ENCODE peak calls at places on chromosome 11, in ten cellular contexts. One of them, this sample, is unnamed.

GRCh38 chr11:70491696-70492472 is 93.6 kb downstream of the CTTN start:
- DNase-seq in hypothalamus: no peak
- DNase-seq in Ammon's horn: no peak
- DNase-seq in NCI-H2081 treated with DMSO at 0.1 percent for 48 hours: no peak
- DNase-seq in AG10803: no peak
- DNase-seq in endothelial cell: no peak
- DNase-seq in ACHN: no peak
- DNase-seq in fibroblast of the aortic adventitia: no peak
- DNase-seq in adrenal gland: no peak
- DNase-seq in KG1: no peak
- DNase-seq in this sample: no peak

GRCh38 chr11:102312656-102313055 is 4.6 kb upstream of the BIRC3 start:
- DNase-seq in hypothalamus: no peak
- DNase-seq in Ammon's horn: no peak
- DNase-seq in NCI-H2081 treated with DMSO at 0.1 percent for 48 hours: no peak
- DNase-seq in AG10803: peak
- DNase-seq in endothelial cell: no peak
- DNase-seq in ACHN: peak
- DNase-seq in fibroblast of the aortic adventitia: peak
- DNase-seq in adrenal gland: no peak
- DNase-seq in KG1: no peak
- DNase-seq in this sample: peak

GRCh38 chr11:45165386-45165785 is 18.9 kb downstream of the PRDM11 start:
- DNase-seq in hypothalamus: no peak
- DNase-seq in Ammon's horn: no peak
- DNase-seq in NCI-H2081 treated with DMSO at 0.1 percent for 48 hours: no peak
- DNase-seq in AG10803: no peak
- DNase-seq in endothelial cell: no peak
- DNase-seq in ACHN: no peak
- DNase-seq in fibroblast of the aortic adventitia: no peak
- DNase-seq in adrenal gland: no peak
- DNase-seq in KG1: no peak
- DNase-seq in this sample: no peak

GRCh38 chr11:61709572-61709971 is 29.4 kb downstream of the DAGLA start:
- DNase-seq in hypothalamus: no peak
- DNase-seq in Ammon's horn: no peak
- DNase-seq in NCI-H2081 treated with DMSO at 0.1 percent for 48 hours: no peak
- DNase-seq in AG10803: no peak
- DNase-seq in endothelial cell: no peak
- DNase-seq in ACHN: no peak
- DNase-seq in fibroblast of the aortic adventitia: no peak
- DNase-seq in adrenal gland: no peak
- DNase-seq in KG1: no peak
- DNase-seq in this sample: no peak

GRCh38 chr11:45650166-45651095 is 15.0 kb downstream of the CHST1 start:
- DNase-seq in hypothalamus: no peak
- DNase-seq in Ammon's horn: no peak
- DNase-seq in NCI-H2081 treated with DMSO at 0.1 percent for 48 hours: no peak
- DNase-seq in AG10803: no peak
- DNase-seq in endothelial cell: peak
- DNase-seq in ACHN: no peak
- DNase-seq in fibroblast of the aortic adventitia: no peak
- DNase-seq in adrenal gland: no peak
- DNase-seq in KG1: no peak
- DNase-seq in this sample: no peak

GRCh38 chr11:129732926-129733325 is 82.7 kb upstream of the TMEM45B start:
- DNase-seq in hypothalamus: no peak
- DNase-seq in Ammon's horn: no peak
- DNase-seq in NCI-H2081 treated with DMSO at 0.1 percent for 48 hours: no peak
- DNase-seq in AG10803: no peak
- DNase-seq in endothelial cell: no peak
- DNase-seq in ACHN: no peak
- DNase-seq in fibroblast of the aortic adventitia: no peak
- DNase-seq in adrenal gland: no peak
- DNase-seq in KG1: no peak
- DNase-seq in this sample: no peak

GRCh38 chr11:77351281-77351905 is 49.9 kb upstream of the GDPD4 start:
- DNase-seq in hypothalamus: no peak
- DNase-seq in Ammon's horn: no peak
- DNase-seq in NCI-H2081 treated with DMSO at 0.1 percent for 48 hours: no peak
- DNase-seq in AG10803: peak
- DNase-seq in endothelial cell: no peak
- DNase-seq in ACHN: no peak
- DNase-seq in fibroblast of the aortic adventitia: peak
- DNase-seq in adrenal gland: no peak
- DNase-seq in KG1: no peak
- DNase-seq in this sample: no peak

GRCh38 chr11:48028909-48029685 is 48.7 kb downstream of the PTPRJ start:
- DNase-seq in hypothalamus: no peak
- DNase-seq in Ammon's horn: peak
- DNase-seq in NCI-H2081 treated with DMSO at 0.1 percent for 48 hours: no peak
- DNase-seq in AG10803: no peak
- DNase-seq in endothelial cell: no peak
- DNase-seq in ACHN: no peak
- DNase-seq in fibroblast of the aortic adventitia: peak
- DNase-seq in adrenal gland: no peak
- DNase-seq in KG1: no peak
- DNase-seq in this sample: no peak

GRCh38 chr11:103842795-103843194 is 193.6 kb upstream of the DDI1 start:
- DNase-seq in hypothalamus: no peak
- DNase-seq in Ammon's horn: no peak
- DNase-seq in NCI-H2081 treated with DMSO at 0.1 percent for 48 hours: no peak
- DNase-seq in AG10803: peak
- DNase-seq in endothelial cell: no peak
- DNase-seq in ACHN: no peak
- DNase-seq in fibroblast of the aortic adventitia: peak
- DNase-seq in adrenal gland: no peak
- DNase-seq in KG1: no peak
- DNase-seq in this sample: no peak

GRCh38 chr11:4979021-4979420 is 15.6 kb upstream of the OR51L1 start:
- DNase-seq in hypothalamus: no peak
- DNase-seq in Ammon's horn: no peak
- DNase-seq in NCI-H2081 treated with DMSO at 0.1 percent for 48 hours: no peak
- DNase-seq in AG10803: no peak
- DNase-seq in endothelial cell: no peak
- DNase-seq in ACHN: no peak
- DNase-seq in fibroblast of the aortic adventitia: no peak
- DNase-seq in adrenal gland: no peak
- DNase-seq in KG1: no peak
- DNase-seq in this sample: no peak

GRCh38 chr11:13343931-13344717 is 66.5 kb downstream of the BMAL1 start:
- DNase-seq in hypothalamus: no peak
- DNase-seq in Ammon's horn: peak
- DNase-seq in NCI-H2081 treated with DMSO at 0.1 percent for 48 hours: no peak
- DNase-seq in AG10803: peak
- DNase-seq in endothelial cell: peak
- DNase-seq in ACHN: peak
- DNase-seq in fibroblast of the aortic adventitia: peak
- DNase-seq in adrenal gland: peak
- DNase-seq in KG1: peak
- DNase-seq in this sample: peak

GRCh38 chr11:47908198-47908597 is 60.0 kb upstream of the NUP160 start:
- DNase-seq in hypothalamus: no peak
- DNase-seq in Ammon's horn: no peak
- DNase-seq in NCI-H2081 treated with DMSO at 0.1 percent for 48 hours: no peak
- DNase-seq in AG10803: peak
- DNase-seq in endothelial cell: no peak
- DNase-seq in ACHN: no peak
- DNase-seq in fibroblast of the aortic adventitia: peak
- DNase-seq in adrenal gland: peak
- DNase-seq in KG1: no peak
- DNase-seq in this sample: no peak

GRCh38 chr11:100624346-100624745 is 62.7 kb upstream of the ARHGAP42 start:
- DNase-seq in hypothalamus: no peak
- DNase-seq in Ammon's horn: no peak
- DNase-seq in NCI-H2081 treated with DMSO at 0.1 percent for 48 hours: no peak
- DNase-seq in AG10803: no peak
- DNase-seq in endothelial cell: no peak
- DNase-seq in ACHN: no peak
- DNase-seq in fibroblast of the aortic adventitia: no peak
- DNase-seq in adrenal gland: no peak
- DNase-seq in KG1: no peak
- DNase-seq in this sample: no peak

GRCh38 chr11:110026823-110027626 is 66.2 kb upstream of the ZC3H12C start:
- DNase-seq in hypothalamus: no peak
- DNase-seq in Ammon's horn: peak
- DNase-seq in NCI-H2081 treated with DMSO at 0.1 percent for 48 hours: no peak
- DNase-seq in AG10803: no peak
- DNase-seq in endothelial cell: no peak
- DNase-seq in ACHN: no peak
- DNase-seq in fibroblast of the aortic adventitia: no peak
- DNase-seq in adrenal gland: peak
- DNase-seq in KG1: peak
- DNase-seq in this sample: no peak

GRCh38 chr11:95566151-95566670 is 223.4 kb downstream of the FAM76B start:
- DNase-seq in hypothalamus: no peak
- DNase-seq in Ammon's horn: no peak
- DNase-seq in NCI-H2081 treated with DMSO at 0.1 percent for 48 hours: no peak
- DNase-seq in AG10803: peak
- DNase-seq in endothelial cell: no peak
- DNase-seq in ACHN: no peak
- DNase-seq in fibroblast of the aortic adventitia: peak
- DNase-seq in adrenal gland: no peak
- DNase-seq in KG1: no peak
- DNase-seq in this sample: no peak

GRCh38 chr11:114168691-114169090 is 109.2 kb downstream of the ZBTB16 start:
- DNase-seq in hypothalamus: no peak
- DNase-seq in Ammon's horn: no peak
- DNase-seq in NCI-H2081 treated with DMSO at 0.1 percent for 48 hours: no peak
- DNase-seq in AG10803: no peak
- DNase-seq in endothelial cell: no peak
- DNase-seq in ACHN: no peak
- DNase-seq in fibroblast of the aortic adventitia: no peak
- DNase-seq in adrenal gland: no peak
- DNase-seq in KG1: no peak
- DNase-seq in this sample: no peak

GRCh38 chr11:15471709-15472404 is 357.1 kb downstream of the INSC start:
- DNase-seq in hypothalamus: no peak
- DNase-seq in Ammon's horn: no peak
- DNase-seq in NCI-H2081 treated with DMSO at 0.1 percent for 48 hours: no peak
- DNase-seq in AG10803: no peak
- DNase-seq in endothelial cell: no peak
- DNase-seq in ACHN: no peak
- DNase-seq in fibroblast of the aortic adventitia: no peak
- DNase-seq in adrenal gland: no peak
- DNase-seq in KG1: no peak
- DNase-seq in this sample: no peak

GRCh38 chr11:35393093-35393492 is 26.3 kb downstream of the SLC1A2 start:
- DNase-seq in hypothalamus: no peak
- DNase-seq in Ammon's horn: no peak
- DNase-seq in NCI-H2081 treated with DMSO at 0.1 percent for 48 hours: no peak
- DNase-seq in AG10803: peak
- DNase-seq in endothelial cell: no peak
- DNase-seq in ACHN: no peak
- DNase-seq in fibroblast of the aortic adventitia: no peak
- DNase-seq in adrenal gland: no peak
- DNase-seq in KG1: no peak
- DNase-seq in this sample: no peak

GRCh38 chr11:79170289-79170688 is 270.5 kb downstream of the TENM4 start:
- DNase-seq in hypothalamus: no peak
- DNase-seq in Ammon's horn: no peak
- DNase-seq in NCI-H2081 treated with DMSO at 0.1 percent for 48 hours: no peak
- DNase-seq in AG10803: no peak
- DNase-seq in endothelial cell: no peak
- DNase-seq in ACHN: no peak
- DNase-seq in fibroblast of the aortic adventitia: no peak
- DNase-seq in adrenal gland: no peak
- DNase-seq in KG1: no peak
- DNase-seq in this sample: no peak

GRCh38 chr11:33773399-33774355 is 643 bp downstream of the FBXO3 start:
- DNase-seq in hypothalamus: no peak
- DNase-seq in Ammon's horn: peak
- DNase-seq in NCI-H2081 treated with DMSO at 0.1 percent for 48 hours: no peak
- DNase-seq in AG10803: no peak
- DNase-seq in endothelial cell: no peak
- DNase-seq in ACHN: peak
- DNase-seq in fibroblast of the aortic adventitia: peak
- DNase-seq in adrenal gland: no peak
- DNase-seq in KG1: peak
- DNase-seq in this sample: no peak

GRCh38 chr11:97463891-97464290 is 1074.1 kb downstream of the JRKL start:
- DNase-seq in hypothalamus: no peak
- DNase-seq in Ammon's horn: no peak
- DNase-seq in NCI-H2081 treated with DMSO at 0.1 percent for 48 hours: no peak
- DNase-seq in AG10803: no peak
- DNase-seq in endothelial cell: no peak
- DNase-seq in ACHN: no peak
- DNase-seq in fibroblast of the aortic adventitia: no peak
- DNase-seq in adrenal gland: no peak
- DNase-seq in KG1: no peak
- DNase-seq in this sample: no peak

GRCh38 chr11:27489092-27489491 is 16.5 kb upstream of the LGR4 start:
- DNase-seq in hypothalamus: no peak
- DNase-seq in Ammon's horn: no peak
- DNase-seq in NCI-H2081 treated with DMSO at 0.1 percent for 48 hours: no peak
- DNase-seq in AG10803: no peak
- DNase-seq in endothelial cell: no peak
- DNase-seq in ACHN: no peak
- DNase-seq in fibroblast of the aortic adventitia: no peak
- DNase-seq in adrenal gland: no peak
- DNase-seq in KG1: no peak
- DNase-seq in this sample: no peak

GRCh38 chr11:7896026-7896785 is 34.9 kb downstream of the OR10A6 start:
- DNase-seq in hypothalamus: no peak
- DNase-seq in Ammon's horn: no peak
- DNase-seq in NCI-H2081 treated with DMSO at 0.1 percent for 48 hours: no peak
- DNase-seq in AG10803: peak
- DNase-seq in endothelial cell: no peak
- DNase-seq in ACHN: no peak
- DNase-seq in fibroblast of the aortic adventitia: peak
- DNase-seq in adrenal gland: peak
- DNase-seq in KG1: no peak
- DNase-seq in this sample: no peak

GRCh38 chr11:115924744-115925567 is 420.7 kb upstream of the CADM1 start:
- DNase-seq in hypothalamus: no peak
- DNase-seq in Ammon's horn: no peak
- DNase-seq in NCI-H2081 treated with DMSO at 0.1 percent for 48 hours: no peak
- DNase-seq in AG10803: no peak
- DNase-seq in endothelial cell: no peak
- DNase-seq in ACHN: peak
- DNase-seq in fibroblast of the aortic adventitia: no peak
- DNase-seq in adrenal gland: no peak
- DNase-seq in KG1: no peak
- DNase-seq in this sample: no peak

GRCh38 chr11:27625347-27625912 is 74.8 kb downstream of the BDNF start:
- DNase-seq in hypothalamus: no peak
- DNase-seq in Ammon's horn: no peak
- DNase-seq in NCI-H2081 treated with DMSO at 0.1 percent for 48 hours: no peak
- DNase-seq in AG10803: no peak
- DNase-seq in endothelial cell: no peak
- DNase-seq in ACHN: no peak
- DNase-seq in fibroblast of the aortic adventitia: no peak
- DNase-seq in adrenal gland: no peak
- DNase-seq in KG1: no peak
- DNase-seq in this sample: no peak

GRCh38 chr11:17743026-17743807 is 8.6 kb downstream of the KCNC1 start:
- DNase-seq in hypothalamus: no peak
- DNase-seq in Ammon's horn: no peak
- DNase-seq in NCI-H2081 treated with DMSO at 0.1 percent for 48 hours: no peak
- DNase-seq in AG10803: no peak
- DNase-seq in endothelial cell: no peak
- DNase-seq in ACHN: no peak
- DNase-seq in fibroblast of the aortic adventitia: no peak
- DNase-seq in adrenal gland: peak
- DNase-seq in KG1: no peak
- DNase-seq in this sample: no peak

GRCh38 chr11:26930518-26931247 is 63.2 kb upstream of the FIBIN start:
- DNase-seq in hypothalamus: no peak
- DNase-seq in Ammon's horn: no peak
- DNase-seq in NCI-H2081 treated with DMSO at 0.1 percent for 48 hours: no peak
- DNase-seq in AG10803: peak
- DNase-seq in endothelial cell: no peak
- DNase-seq in ACHN: no peak
- DNase-seq in fibroblast of the aortic adventitia: no peak
- DNase-seq in adrenal gland: no peak
- DNase-seq in KG1: no peak
- DNase-seq in this sample: no peak

GRCh38 chr11:110759972-110760381 is 47.7 kb upstream of the ARHGAP20 start:
- DNase-seq in hypothalamus: no peak
- DNase-seq in Ammon's horn: no peak
- DNase-seq in NCI-H2081 treated with DMSO at 0.1 percent for 48 hours: no peak
- DNase-seq in AG10803: no peak
- DNase-seq in endothelial cell: no peak
- DNase-seq in ACHN: no peak
- DNase-seq in fibroblast of the aortic adventitia: peak
- DNase-seq in adrenal gland: no peak
- DNase-seq in KG1: no peak
- DNase-seq in this sample: no peak